ENCODE peak calls at places on chromosomes 16 and 17, in eight cellular contexts. T is T-helper 22 cell; B is NCI-H524; J is stimulated activated naive CD8-positive, alpha-beta T cell treated with anti-CD3 and anti-CD28 coated beads, Interleukin-15, Interleukin-2, amounts not matched to agents 100 U/mL and 50 U/mL, for 24 hours; A is Kasumi-1; I is NCI-H1436; W is stimulated activated CD4-positive, alpha-beta T cell treated with anti-CD3 and anti-CD28 coated beads, Interleukin-4, amount 100 ng/mL, for 24 hours; E is EL. G is an unnamed sample.

GRCh38 chr16:10787304-10787703 is 31.3 kb downstream of the TVP23A start:
- DNase-seq in E (no peak), I (peak), A (no peak), W (no peak), T (no peak), B (peak), J (no peak), G (no peak)

GRCh38 chr16:85471469-85472431 is 141.4 kb upstream of the GSE1 start:
- DNase-seq in A (no peak), I (no peak), W (no peak), T (no peak), J (no peak), E (no peak), B (peak), G (no peak)

GRCh38 chr17:57543230-57543629 is 201.9 kb downstream of the CCDC182 start:
- DNase-seq in E (no peak), I (no peak), J (no peak), T (no peak), B (no peak), W (no peak), A (no peak), G (no peak)

GRCh38 chr17:77724876-77725615 is 233.5 kb upstream of the TNRC6C start:
- DNase-seq in T (no peak), I (peak), E (no peak), B (no peak), W (peak), J (no peak), A (no peak), G (peak)

GRCh38 chr16:12484426-12484825 is 319.3 kb downstream of the CPPED1 start:
- DNase-seq in J (no peak), W (no peak), E (no peak), A (no peak), I (no peak), T (no peak), B (no peak), G (no peak)

GRCh38 chr17:72705905-72706395 is 386.5 kb downstream of the SLC39A11 start:
- DNase-seq in I (no peak), T (no peak), W (no peak), A (no peak), J (no peak), B (no peak), E (no peak), G (no peak)

GRCh38 chr16:89338863-89339262 is 121.4 kb downstream of the ZNF778 start:
- DNase-seq in B (no peak), T (no peak), I (no peak), A (no peak), E (no peak), W (no peak), J (no peak), G (no peak)

GRCh38 chr17:73291260-73291801 is 20.5 kb downstream of the CDC42EP4 start:
- DNase-seq in B (no peak), T (no peak), A (peak), J (peak), W (no peak), I (no peak), E (peak), G (no peak)

GRCh38 chr16:86319871-86320270 is 190.5 kb upstream of the FOXF1 start:
- DNase-seq in B (no peak), E (no peak), T (no peak), I (no peak), W (no peak), J (no peak), A (no peak), G (no peak)

GRCh38 chr17:78736526-78737079 is 45.5 kb downstream of the CYTH1 start:
- DNase-seq in E (no peak), B (peak), I (peak), J (peak), T (peak), A (peak), W (peak), G (peak)

GRCh38 chr17:39757931-39758873 is 20.5 kb downstream of the GRB7 start:
- DNase-seq in A (no peak), J (peak), E (no peak), B (no peak), W (peak), I (no peak), T (peak), G (no peak)

GRCh38 chr16:73326770-73327470 is 279.0 kb upstream of the ZFHX3 start:
- DNase-seq in A (no peak), W (no peak), T (no peak), I (no peak), B (no peak), J (no peak), E (no peak), G (no peak)

GRCh38 chr17:82000803-82001649 is 21.7 kb downstream of the CENPX start:
- DNase-seq in B (peak), A (no peak), W (no peak), J (no peak), E (no peak), I (no peak), T (no peak), G (no peak)

GRCh38 chr17:47652570-47652969 is 2.9 kb downstream of the KPNB1 start:
- DNase-seq in T (no peak), I (no peak), J (no peak), E (no peak), B (no peak), A (no peak), W (no peak), G (no peak)

GRCh38 chr16:81710596-81710995 is 68.5 kb upstream of the PLCG2 start:
- DNase-seq in B (peak), A (no peak), W (no peak), T (no peak), I (no peak), E (no peak), J (no peak), G (no peak)

GRCh38 chr17:73823684-73824083 is 179.4 kb upstream of the SDK2 start:
- DNase-seq in W (no peak), E (no peak), J (no peak), B (no peak), T (no peak), I (no peak), A (no peak), G (no peak)

GRCh38 chr17:11625878-11626277 is 27.6 kb downstream of the DNAH9 start:
- DNase-seq in W (no peak), B (no peak), T (no peak), J (no peak), I (no peak), A (no peak), E (no peak), G (no peak)

GRCh38 chr17:57327176-57327970 is 71.0 kb downstream of the MSI2 start:
- DNase-seq in E (no peak), I (no peak), A (no peak), T (no peak), B (no peak), W (no peak), J (peak), G (no peak)

GRCh38 chr17:10295728-10296343 is 77.0 kb downstream of the MYH13 start:
- DNase-seq in B (peak), J (peak), I (no peak), W (peak), T (no peak), A (peak), E (peak), G (peak)

G was measured in mucosa of gallbladder.